ENCODE peak calls at places on chromosomes 13 and 19, in eight cellular contexts. F is transverse colon, C is astrocyte, I is stomach, V is Caco-2, A is heart left ventricle, M is uterus, P is neural progenitor cell. L is an unnamed sample. For H3K27me3 and H3K36me3, the result is how much of the 10 kb centered on the place peaks cover.

GRCh38 chr19:35161434-35161743 is 6.9 kb downstream of the FXYD5 start:
- DNase-seq in F (no peak), C (no peak), I (no peak), V (no peak), A (no peak), M (no peak), P (no peak), L (no peak)

GRCh38 chr13:95787356-95788099 is 110.6 kb downstream of the DNAJC3 start:
- DNase-seq in F (no peak), C (no peak), I (no peak), V (no peak), A (no peak), M (no peak), P (no peak), L (no peak)

GRCh38 chr19:12790628-12791344 is 500 bp upstream of the JUNB start:
- DNase-seq in F (no peak), C (no peak), I (no peak), V (no peak), A (no peak), M (peak), P (peak), L (no peak)

GRCh38 chr13:97356592-97356991 is 77.4 kb upstream of the RAP2A start:
- DNase-seq in F (no peak), C (no peak), I (no peak), V (no peak), A (no peak), M (no peak), P (no peak), L (no peak)

GRCh38 chr19:677201-677600 is 1.0 kb downstream of the FSTL3 start:
- DNase-seq in F (peak), C (peak), I (peak), V (peak), A (peak), M (peak), P (no peak), L (no peak)

GRCh38 chr13:113758651-113759524 is at the start of gene TMEM255B:
- DNase-seq in F (peak), C (peak), I (peak), V (peak), A (peak), M (peak), P (peak), L (peak)

GRCh38 chr13:56457535-56458200 is 683.0 kb upstream of the PRR20A start:
- DNase-seq in F (no peak), C (no peak), I (no peak), V (no peak), A (no peak), M (no peak), P (no peak), L (no peak)

GRCh38 chr13:73962284-73962683 is 171.9 kb downstream of the KLF12 start:
- DNase-seq in F (no peak), C (no peak), I (no peak), V (peak), A (no peak), M (no peak), P (no peak), L (no peak)

GRCh38 chr19:33098023-33098652 is 17.2 kb downstream of the GPATCH1 start:
- DNase-seq in F (peak), C (no peak), I (peak), V (no peak), A (no peak), M (no peak), P (no peak), L (no peak)

GRCh38 chr19:18520848-18521691 is 800 bp downstream of the ELL start:
- DNase-seq in F (peak), C (no peak), I (peak), V (peak), A (peak), M (peak), P (peak), L (no peak)

GRCh38 chr19:29294343-29294811 is 81.4 kb upstream of the UQCRFS1 start:
- DNase-seq in F (no peak), C (no peak), I (no peak), V (no peak), A (no peak), M (no peak), P (no peak), L (no peak)

GRCh38 chr19:15213715-15214381 is 13.1 kb upstream of the NOTCH3 start:
- DNase-seq in F (no peak), C (no peak), I (peak), V (no peak), A (peak), M (peak), P (no peak), L (no peak)

GRCh38 chr19:19226204-19226603 is 14.4 kb downstream of the NCAN start:
- DNase-seq in F (no peak), C (no peak), I (no peak), V (no peak), A (no peak), M (no peak), P (no peak), L (no peak)

GRCh38 chr13:102405499-102406079 is 3.7 kb upstream of the FGF14 start:
- DNase-seq in F (no peak), C (peak), I (no peak), V (peak), A (no peak), M (no peak), P (peak), L (no peak)

GRCh38 chr19:58059681-58060080 is 599 bp downstream of the ZNF135 start:
- DNase-seq in F (no peak), C (no peak), I (no peak), V (no peak), A (no peak), M (no peak), P (no peak), L (no peak)

GRCh38 chr13:52399037-52399436 is 6.9 kb downstream of the THSD1 start:
- DNase-seq in F (no peak), C (no peak), I (no peak), V (no peak), A (no peak), M (no peak), P (no peak), L (no peak)

GRCh38 chr13:46334008-46334407 is 53.0 kb downstream of the RUBCNL start:
- DNase-seq in F (no peak), C (no peak), I (no peak), V (no peak), A (no peak), M (no peak), P (no peak), L (no peak)

GRCh38 chr13:37138169-37138568 is 32.7 kb upstream of the CSNK1A1L start:
- DNase-seq in F (no peak), C (no peak), I (no peak), V (peak), A (no peak), M (no peak), P (no peak), L (no peak)

GRCh38 chr19:13461536-13461935 is 44.7 kb downstream of the CACNA1A start:
- DNase-seq in F (no peak), C (no peak), I (no peak), V (no peak), A (no peak), M (no peak), P (peak), L (no peak)

GRCh38 chr13:41565221-41565620 is 107.9 kb downstream of the RGCC start:
- DNase-seq in F (no peak), C (peak), I (no peak), V (no peak), A (no peak), M (no peak), P (no peak), L (no peak)

GRCh38 chr13:112351825-112352224 is 24.3 kb upstream of the SPACA7 start:
- DNase-seq in F (no peak), C (no peak), I (no peak), V (no peak), A (no peak), M (no peak), P (peak), L (no peak)

GRCh38 chr13:53198017-53198416 is 169.4 kb downstream of the OLFM4 start:
- DNase-seq in F (no peak), C (no peak), I (no peak), V (no peak), A (no peak), M (no peak), P (peak), L (no peak)

GRCh38 chr19:36775768-36776167 is 3.2 kb upstream of the ZNF850 start:
- DNase-seq in F (no peak), C (peak), I (no peak), V (no peak), A (peak), M (peak), P (no peak), L (no peak)

GRCh38 chr19:49363265-49364082 is at the start of gene DKKL1:
- DNase-seq in F (peak), C (peak), I (peak), V (peak), A (peak), M (peak), P (peak), L (peak)

GRCh38 chr19:29013988-29014387 is 199.0 kb downstream of the UQCRFS1 start:
- DNase-seq in F (no peak), C (no peak), I (no peak), V (no peak), A (no peak), M (no peak), P (no peak), L (no peak)

GRCh38 chr19:34712606-34713261 is 21.3 kb upstream of the ZNF181 start:
- DNase-seq in F (peak), C (peak), I (peak), V (peak), A (peak), M (peak), P (peak), L (peak)

GRCh38 chr13:32445461-32445860 is 17.5 kb upstream of the N4BP2L1 start:
- DNase-seq in F (no peak), C (no peak), I (no peak), V (no peak), A (no peak), M (no peak), P (no peak), L (no peak)

GRCh38 chr13:44259045-44260042 is 114.3 kb upstream of the SERP2 start:
- DNase-seq in F (peak), C (peak), I (peak), V (no peak), A (no peak), M (peak), P (no peak), L (peak)

GRCh38 chr19:33473644-33474305 is 47.8 kb downstream of the PEPD start:
- DNase-seq in F (no peak), C (peak), I (no peak), V (no peak), A (peak), M (no peak), P (no peak), L (no peak)

GRCh38 chr13:31980842-31981241 is 50.7 kb upstream of the FRY start:
- DNase-seq in F (no peak), C (no peak), I (no peak), V (no peak), A (no peak), M (no peak), P (no peak), L (no peak)

GRCh38 chr19:41261474-41262190 is 2.5 kb upstream of the HNRNPUL1 start:
- DNase-seq in F (no peak), C (no peak), I (no peak), V (no peak), A (no peak), M (no peak), P (no peak), L (no peak)

GRCh38 chr19:55067869-55068268 is 4.9 kb upstream of the RDH13 start:
- DNase-seq in F (no peak), C (no peak), I (no peak), V (no peak), A (no peak), M (no peak), P (no peak), L (no peak)

GRCh38 chr19:49223472-49223871 is 65.9 kb downstream of the TRPM4 start:
- DNase-seq in F (no peak), C (no peak), I (no peak), V (no peak), A (no peak), M (no peak), P (no peak), L (no peak)

GRCh38 chr13:77300176-77301141 is 26.4 kb downstream of the MYCBP2 start:
- DNase-seq in F (no peak), C (peak), I (no peak), V (no peak), A (no peak), M (no peak), P (no peak), L (no peak)

GRCh38 chr13:30431269-30431950 is 9.1 kb downstream of the UBE2L5 start:
- DNase-seq in F (no peak), C (peak), I (no peak), V (peak), A (no peak), M (no peak), P (no peak), L (no peak)

GRCh38 chr13:79525458-79525857 is 44.5 kb downstream of the NDFIP2 start:
- DNase-seq in F (no peak), C (no peak), I (no peak), V (no peak), A (no peak), M (no peak), P (no peak), L (no peak)

GRCh38 chr19:39296055-39296645 is at the start of gene IFNL1:
- DNase-seq in F (no peak), C (no peak), I (peak), V (peak), A (no peak), M (no peak), P (no peak), L (no peak)

GRCh38 chr13:98752942-98753290 is 444 bp upstream of the SLC15A1 start:
- DNase-seq in F (no peak), C (no peak), I (no peak), V (no peak), A (no peak), M (no peak), P (no peak), L (no peak)

DNA sequence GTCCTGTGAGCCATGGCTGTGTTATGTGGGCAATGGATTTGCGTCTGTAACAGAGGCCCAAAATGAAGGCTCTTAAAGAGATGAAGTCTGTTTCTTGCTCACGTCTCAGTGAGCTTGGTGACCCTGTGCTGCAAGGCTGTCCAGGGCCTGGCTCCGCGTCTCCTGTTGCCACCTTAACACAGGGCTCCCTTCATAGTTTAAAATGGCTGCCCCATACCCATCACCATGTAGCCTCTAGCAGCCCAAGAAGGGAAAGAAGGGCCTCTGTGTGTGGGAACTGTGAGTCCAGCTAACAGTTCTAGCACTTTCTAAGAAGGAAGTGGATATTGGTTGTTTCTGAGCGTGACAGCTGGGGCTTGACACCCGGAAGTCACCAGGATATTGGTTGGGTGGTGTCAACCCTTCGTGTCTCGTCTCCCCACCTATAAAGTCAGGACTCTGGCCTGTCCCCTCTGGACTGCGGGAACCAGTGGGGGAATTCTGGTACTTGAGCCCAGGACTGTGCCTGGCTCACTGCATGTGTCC is 20.9 kb downstream of the TMED1 start:
- DNase-seq in F (no peak), C (no peak), I (no peak), V (no peak), A (no peak), M (no peak), P (no peak), L (no peak)
- H3K27me3 ChIP-seq in F (under half), C (under half), I (under half), V (under half), A (under half), M (under half), P (under half), L (under half)

GRCh38 chr13:110197041-110197440 is 109.9 kb downstream of the COL4A1 start:
- DNase-seq in F (no peak), C (no peak), I (no peak), V (peak), A (no peak), M (no peak), P (no peak), L (no peak)
- H3K36me3 ChIP-seq in F (under half), C (half or more), I (half or more), V (under half), A (under half), M (under half), P (under half), L (under half)

GRCh38 chr19:47135156-47135555 is 4.5 kb downstream of the SAE1 start:
- DNase-seq in F (no peak), C (no peak), I (no peak), V (no peak), A (no peak), M (no peak), P (no peak), L (no peak)
- H3K27me3 ChIP-seq in F (under half), C (under half), I (under half), V (under half), A (under half), M (under half), P (under half), L (under half)

GRCh38 chr13:75302031-75302430 is 179.9 kb downstream of the TBC1D4 start:
- DNase-seq in F (no peak), C (no peak), I (no peak), V (peak), A (no peak), M (no peak), P (no peak), L (no peak)
- H3K36me3 ChIP-seq in F (under half), C (under half), I (under half), V (under half), A (under half), M (under half), P (under half), L (under half)